ENCODE peak calls at places on chromosomes 7 and 10, in five cellular contexts. One of them, this sample, is unnamed.

GRCh38 chr10:49662169-49662830 is 17.2 kb upstream of the C10orf53 start:
- DNase-seq in mesenchymal stem cell: no peak
- DNase-seq in IMR-90: no peak
- DNase-seq in neuronal stem cell: no peak
- DNase-seq in trophoblast cell: no peak
- DNase-seq in this sample: no peak

GRCh38 chr7:2640858-2641257 is 9.1 kb downstream of the TTYH3 start:
- DNase-seq in trophoblast cell: no peak
- DNase-seq in IMR-90: no peak
- DNase-seq in neuronal stem cell: no peak
- DNase-seq in mesenchymal stem cell: no peak
- DNase-seq in this sample: no peak

GRCh38 chr7:1817061-1817712 is 147.1 kb downstream of the ELFN1 start:
- DNase-seq in IMR-90: no peak
- DNase-seq in trophoblast cell: no peak
- DNase-seq in mesenchymal stem cell: no peak
- DNase-seq in neuronal stem cell: no peak
- DNase-seq in this sample: no peak

GRCh38 chr10:60828489-60828852 is 50.2 kb downstream of the CDK1 start:
- DNase-seq in trophoblast cell: no peak
- DNase-seq in mesenchymal stem cell: peak
- DNase-seq in neuronal stem cell: no peak
- DNase-seq in IMR-90: peak
- DNase-seq in this sample: no peak

GRCh38 chr7:124856299-124856888 is 73.2 kb downstream of the POT1 start:
- DNase-seq in IMR-90: peak
- DNase-seq in trophoblast cell: peak
- DNase-seq in mesenchymal stem cell: peak
- DNase-seq in neuronal stem cell: peak
- DNase-seq in this sample: peak

GRCh38 chr7:43152696-43153095 is 40.2 kb downstream of the HECW1 start:
- DNase-seq in IMR-90: no peak
- DNase-seq in trophoblast cell: no peak
- DNase-seq in mesenchymal stem cell: no peak
- DNase-seq in neuronal stem cell: no peak
- DNase-seq in this sample: no peak

GRCh38 chr7:14639329-14639728 is 263.2 kb downstream of the DGKB start:
- DNase-seq in trophoblast cell: no peak
- DNase-seq in IMR-90: no peak
- DNase-seq in neuronal stem cell: no peak
- DNase-seq in mesenchymal stem cell: no peak
- DNase-seq in this sample: no peak

GRCh38 chr7:153193144-153193595 is 433.6 kb downstream of the ACTR3B start:
- DNase-seq in trophoblast cell: peak
- DNase-seq in IMR-90: no peak
- DNase-seq in mesenchymal stem cell: no peak
- DNase-seq in neuronal stem cell: peak
- DNase-seq in this sample: peak

GRCh38 chr7:152158801-152159587 is 133.5 kb downstream of the GALNT11 start:
- DNase-seq in trophoblast cell: no peak
- DNase-seq in mesenchymal stem cell: no peak
- DNase-seq in neuronal stem cell: no peak
- DNase-seq in IMR-90: no peak
- DNase-seq in this sample: no peak

GRCh38 chr10:4686644-4686996 is 139.4 kb upstream of the AKR1E2 start:
- DNase-seq in mesenchymal stem cell: peak
- DNase-seq in neuronal stem cell: no peak
- DNase-seq in IMR-90: peak
- DNase-seq in trophoblast cell: peak
- DNase-seq in this sample: peak

GRCh38 chr7:55483061-55483460 is 89.2 kb downstream of the VOPP1 start:
- DNase-seq in trophoblast cell: peak
- DNase-seq in neuronal stem cell: no peak
- DNase-seq in IMR-90: no peak
- DNase-seq in mesenchymal stem cell: no peak
- DNase-seq in this sample: no peak

GRCh38 chr10:5117021-5117420 is 22.8 kb downstream of the AKR1C3 start:
- DNase-seq in neuronal stem cell: no peak
- DNase-seq in IMR-90: no peak
- DNase-seq in mesenchymal stem cell: no peak
- DNase-seq in trophoblast cell: no peak
- DNase-seq in this sample: no peak

GRCh38 chr7:13581097-13581496 is 408.4 kb downstream of the ETV1 start:
- DNase-seq in neuronal stem cell: no peak
- DNase-seq in mesenchymal stem cell: no peak
- DNase-seq in IMR-90: no peak
- DNase-seq in trophoblast cell: no peak
- DNase-seq in this sample: no peak

GRCh38 chr10:91974960-91975359 is 51.4 kb downstream of the BTAF1 start:
- DNase-seq in trophoblast cell: no peak
- DNase-seq in neuronal stem cell: no peak
- DNase-seq in IMR-90: peak
- DNase-seq in mesenchymal stem cell: peak
- DNase-seq in this sample: no peak

GRCh38 chr10:96107623-96108038 is 22.5 kb upstream of the ZNF518A start:
- DNase-seq in mesenchymal stem cell: no peak
- DNase-seq in trophoblast cell: no peak
- DNase-seq in neuronal stem cell: no peak
- DNase-seq in IMR-90: no peak
- DNase-seq in this sample: peak

GRCh38 chr10:104642311-104643022 is 1.4 kb downstream of the SORCS3 start:
- DNase-seq in neuronal stem cell: peak
- DNase-seq in IMR-90: no peak
- DNase-seq in trophoblast cell: no peak
- DNase-seq in mesenchymal stem cell: no peak
- DNase-seq in this sample: peak

GRCh38 chr10:72229261-72230251 is 13.5 kb upstream of the ASCC1 start:
- DNase-seq in IMR-90: peak
- DNase-seq in neuronal stem cell: no peak
- DNase-seq in mesenchymal stem cell: no peak
- DNase-seq in trophoblast cell: no peak
- DNase-seq in this sample: peak

DNA sequence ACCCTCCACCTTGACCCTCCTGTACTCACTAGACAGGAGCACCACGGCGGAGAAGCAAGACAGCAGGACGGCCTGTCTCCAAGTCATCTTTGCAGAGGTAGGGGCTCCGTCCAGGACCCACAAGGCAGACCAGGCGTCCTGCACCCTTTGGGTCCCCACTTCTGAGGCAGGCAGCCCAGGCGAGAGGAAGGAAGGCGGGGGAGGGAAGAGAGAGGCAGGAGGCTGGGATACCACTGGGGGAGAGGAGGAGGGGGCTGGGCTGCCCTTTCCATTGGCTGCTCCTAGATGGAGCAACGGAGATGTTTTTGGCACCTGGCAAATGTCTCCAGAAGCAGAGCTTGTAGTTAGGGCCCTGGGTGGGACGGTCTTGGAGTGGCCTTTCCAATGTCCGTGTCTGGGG is at the start of gene UCMA:
- DNase-seq in trophoblast cell: no peak
- DNase-seq in IMR-90: no peak
- DNase-seq in mesenchymal stem cell: no peak
- DNase-seq in neuronal stem cell: no peak
- DNase-seq in this sample: no peak
- H2BK120ac ChIP-seq in trophoblast cell: no peak
- H2BK120ac ChIP-seq in IMR-90: no peak
- H2BK120ac ChIP-seq in mesenchymal stem cell: no peak
- H2BK120ac ChIP-seq in neuronal stem cell: no peak
- H2BK120ac ChIP-seq in this sample: no peak

GRCh38 chr10:112218960-112219359 is 35.4 kb upstream of the GPAM start:
- DNase-seq in IMR-90: no peak
- DNase-seq in neuronal stem cell: no peak
- DNase-seq in trophoblast cell: peak
- DNase-seq in mesenchymal stem cell: no peak
- DNase-seq in this sample: no peak

GRCh38 chr10:112223725-112224124 is 40.2 kb upstream of the GPAM start:
- DNase-seq in mesenchymal stem cell: no peak
- DNase-seq in IMR-90: no peak
- DNase-seq in trophoblast cell: no peak
- DNase-seq in neuronal stem cell: no peak
- DNase-seq in this sample: no peak

GRCh38 chr10:112222799-112223198 is 39.2 kb upstream of the GPAM start:
- DNase-seq in mesenchymal stem cell: no peak
- DNase-seq in neuronal stem cell: no peak
- DNase-seq in IMR-90: no peak
- DNase-seq in trophoblast cell: no peak
- DNase-seq in this sample: no peak

GRCh38 chr10:112224933-112225529 is 41.5 kb upstream of the GPAM start:
- DNase-seq in neuronal stem cell: no peak
- DNase-seq in trophoblast cell: no peak
- DNase-seq in IMR-90: no peak
- DNase-seq in mesenchymal stem cell: no peak
- DNase-seq in this sample: no peak

GRCh38 chr10:112221545-112221944 is 38.0 kb upstream of the GPAM start:
- DNase-seq in neuronal stem cell: no peak
- DNase-seq in IMR-90: peak
- DNase-seq in trophoblast cell: no peak
- DNase-seq in mesenchymal stem cell: no peak
- DNase-seq in this sample: no peak
- H3K4me3 ChIP-seq in neuronal stem cell: no peak
- H3K4me3 ChIP-seq in IMR-90: no peak
- H3K4me3 ChIP-seq in trophoblast cell: no peak
- H3K4me3 ChIP-seq in mesenchymal stem cell: no peak
- H3K4me3 ChIP-seq in this sample: no peak

GRCh38 chr7:116895849-116896248 is 33.5 kb downstream of the CAPZA2 start:
- DNase-seq in trophoblast cell: no peak
- DNase-seq in mesenchymal stem cell: no peak
- DNase-seq in IMR-90: no peak
- DNase-seq in neuronal stem cell: no peak
- DNase-seq in this sample: no peak
- H2BK120ac ChIP-seq in trophoblast cell: no peak
- H2BK120ac ChIP-seq in mesenchymal stem cell: no peak
- H2BK120ac ChIP-seq in IMR-90: no peak
- H2BK120ac ChIP-seq in neuronal stem cell: no peak
- H2BK120ac ChIP-seq in this sample: no peak

DNA sequence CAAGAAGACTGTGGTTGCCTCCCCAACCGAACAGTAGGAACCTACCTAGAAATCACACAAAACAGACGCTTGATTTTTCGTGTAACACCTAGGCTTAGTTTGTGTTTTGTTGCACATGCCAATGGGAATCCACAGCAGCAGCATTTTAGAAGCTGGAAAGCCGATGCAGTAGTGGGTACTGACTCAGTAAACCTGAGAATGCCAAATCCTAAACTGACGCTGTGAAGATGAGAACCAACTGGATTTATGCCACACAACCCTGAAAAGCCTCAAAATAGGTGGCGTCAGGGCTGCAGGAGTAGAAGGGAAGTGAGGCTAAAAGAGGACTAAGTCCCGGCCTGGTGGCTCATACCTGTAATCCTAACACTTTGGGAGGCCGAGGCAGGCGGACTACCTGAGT is 162.5 kb downstream of the REEP3 start:
- DNase-seq in trophoblast cell: no peak
- DNase-seq in neuronal stem cell: no peak
- DNase-seq in mesenchymal stem cell: no peak
- DNase-seq in IMR-90: no peak
- DNase-seq in this sample: no peak
- H3K4me3 ChIP-seq in trophoblast cell: no peak
- H3K4me3 ChIP-seq in neuronal stem cell: no peak
- H3K4me3 ChIP-seq in mesenchymal stem cell: no peak
- H3K4me3 ChIP-seq in IMR-90: no peak
- H3K4me3 ChIP-seq in this sample: no peak

DNA sequence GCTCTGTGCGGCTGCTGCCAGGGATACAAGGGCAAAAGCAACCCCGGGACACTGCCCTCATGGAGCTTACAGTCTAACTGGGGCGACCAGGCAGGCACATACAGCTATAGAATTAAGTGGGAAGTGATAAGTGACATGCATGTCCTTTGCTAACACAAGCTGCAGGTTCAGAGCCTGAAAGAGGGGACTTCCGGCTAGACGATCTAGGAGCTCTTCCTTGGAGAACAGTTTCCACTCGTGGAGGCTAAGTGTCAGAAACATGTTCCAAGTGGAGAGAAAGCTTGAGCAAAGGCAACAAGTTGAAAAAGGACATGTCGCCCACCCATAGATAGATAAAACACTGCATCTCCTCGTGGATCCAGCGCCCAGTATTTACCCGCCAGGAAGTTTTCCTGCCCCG is 548 bp upstream of the NKX2-3 start:
- DNase-seq in trophoblast cell: no peak
- DNase-seq in neuronal stem cell: no peak
- DNase-seq in mesenchymal stem cell: peak
- DNase-seq in IMR-90: no peak
- DNase-seq in this sample: no peak
- H2BK120ac ChIP-seq in trophoblast cell: no peak
- H2BK120ac ChIP-seq in neuronal stem cell: no peak
- H2BK120ac ChIP-seq in mesenchymal stem cell: peak
- H2BK120ac ChIP-seq in IMR-90: no peak
- H2BK120ac ChIP-seq in this sample: no peak